ENCODE peak calls at places on chromosome 17, in six cellular contexts. N, K, V, J, X and R are unnamed samples.
A peak's percentile ranks its signal among the peaks of the same experiment; 100 is the strongest.

GRCh38 chr17:37736428-37736827 is 8.4 kb downstream of the HNF1B start:
- DNase-seq in V (no peak), X (no peak), J (no peak), N (no peak), K (no peak), R (no peak)

GRCh38 chr17:10380631-10381408 is 8.0 kb upstream of the MYH13 start:
- DNase-seq in X (peak; percentile 49), J (peak; percentile 40), K (no peak), N (no peak), V (no peak), R (no peak)

GRCh38 chr17:18321309-18321708 is 6.2 kb downstream of the SMCR8 start:
- DNase-seq in K (peak; percentile 36), V (no peak), X (peak; percentile 9), J (peak; percentile 37), N (no peak), R (no peak)

GRCh38 chr17:31549121-31549524 is 157.6 kb downstream of the RAB11FIP4 start:
- DNase-seq in V (peak; percentile 31), J (peak; percentile 51), K (no peak), N (no peak), X (no peak), R (peak; percentile 58)

GRCh38 chr17:17022011-17022800 is 20.1 kb upstream of the MPRIP start:
- DNase-seq in K (no peak), J (no peak), V (no peak), N (no peak), X (no peak), R (no peak)

GRCh38 chr17:68198931-68199836 is 48.7 kb upstream of the AMZ2 start:
- DNase-seq in K (peak; percentile 19), N (peak; percentile 37), J (peak; percentile 26), X (peak; percentile 21), V (no peak), R (no peak)

GRCh38 chr17:8753976-8754440 is 4.3 kb downstream of the SPDYE4 start:
- DNase-seq in V (peak; percentile 34), N (peak; percentile 20), K (peak; percentile 56), J (peak; percentile 59), X (peak; percentile 7), R (no peak)

GRCh38 chr17:73309727-73310555 is 1.9 kb downstream of the CDC42EP4 start:
- DNase-seq in J (peak; percentile 58), X (no peak), V (no peak), N (no peak), K (no peak), R (no peak)

GRCh38 chr17:57776366-57776765 is 31.3 kb upstream of the CCDC182 start:
- DNase-seq in X (no peak), K (no peak), N (no peak), J (no peak), V (no peak), R (no peak)

DNA sequence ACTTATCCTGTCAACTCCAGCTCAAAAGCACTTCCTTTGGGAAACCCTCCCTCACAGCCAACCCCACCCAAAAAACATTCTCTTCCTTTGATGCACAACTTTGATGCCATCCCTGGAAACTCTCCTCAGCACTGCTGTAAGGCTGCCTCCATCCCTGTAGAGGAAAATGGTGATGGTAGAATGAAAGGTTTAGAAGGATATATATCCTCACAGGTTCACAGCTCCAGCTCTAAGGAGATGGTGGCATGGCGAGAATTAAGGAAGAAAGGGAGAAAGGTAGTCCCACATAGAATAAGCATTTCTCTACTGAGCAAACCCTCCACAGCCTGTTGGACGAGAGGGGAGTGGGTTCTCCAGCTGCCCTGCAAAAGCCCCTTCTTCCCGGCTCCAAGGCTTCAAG is 2.2 kb upstream of the DLX4 start:
- DNase-seq in V (no peak), N (no peak), K (no peak), X (no peak), J (no peak), R (no peak)
- TF ChIP-seq EZH2 in V (no peak), N (no peak), K (no peak), X (no peak), J (no peak), R (no peak)

GRCh38 chr17:13359774-13360173 is 242.0 kb downstream of the HS3ST3A1 start:
- DNase-seq in V (no peak), K (peak; percentile 32), N (no peak), J (no peak), X (no peak), R (no peak)
- TF ChIP-seq EZH2 in V (no peak), K (no peak), N (no peak), J (no peak), X (no peak), R (no peak)

GRCh38 chr17:19533718-19534561 is at the start of gene SLC47A1:
- DNase-seq in J (peak; percentile 61), N (peak; percentile 34), K (no peak), X (no peak), V (peak; percentile 58), R (no peak)
- TF ChIP-seq EZH2 in J (peak; percentile 25), N (no peak), K (no peak), X (no peak), V (no peak), R (no peak)

DNA sequence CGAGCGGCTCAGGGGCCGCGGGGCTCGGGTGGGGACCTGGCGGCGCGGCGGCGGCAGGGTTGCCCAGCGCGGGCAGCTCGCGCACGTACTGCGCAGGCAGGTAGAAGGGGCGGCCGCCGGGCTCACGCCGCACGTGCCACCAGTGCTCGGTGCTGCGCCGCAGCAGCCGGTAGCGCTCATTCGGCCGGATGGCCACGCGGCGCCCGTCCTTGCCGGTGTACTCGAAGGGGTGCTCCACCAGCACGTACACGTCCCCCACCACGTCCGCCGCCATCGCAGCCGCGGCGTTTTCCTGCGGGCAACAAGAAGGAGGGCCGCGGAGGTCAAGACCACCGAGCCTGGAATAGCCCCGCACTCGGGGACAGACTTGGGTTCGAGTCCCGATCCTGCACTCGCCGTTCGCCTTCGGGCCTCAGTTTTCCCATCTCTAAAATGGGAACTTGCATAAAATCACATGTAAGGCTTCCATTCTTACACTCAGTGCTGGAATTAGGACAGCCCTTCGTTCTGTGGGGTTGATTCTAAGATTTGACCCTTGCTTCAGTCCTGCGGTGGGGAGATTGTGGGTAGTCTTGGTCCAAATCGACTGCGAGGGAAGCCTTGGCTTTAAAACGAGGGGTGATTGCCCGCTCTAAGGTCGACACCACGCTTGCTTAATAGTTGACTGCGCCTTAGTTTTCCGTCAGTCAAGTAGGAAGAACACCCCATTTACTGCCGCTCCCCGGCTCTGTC is 2.5 kb downstream of the ARHGAP27 start:
- DNase-seq in J (peak; percentile 14), V (no peak), K (no peak), N (no peak), X (no peak), R (no peak)
- TF ChIP-seq EZH2 in J (peak; percentile 77), V (no peak), K (no peak), N (no peak), X (peak; percentile 99), R (no peak)

DNA sequence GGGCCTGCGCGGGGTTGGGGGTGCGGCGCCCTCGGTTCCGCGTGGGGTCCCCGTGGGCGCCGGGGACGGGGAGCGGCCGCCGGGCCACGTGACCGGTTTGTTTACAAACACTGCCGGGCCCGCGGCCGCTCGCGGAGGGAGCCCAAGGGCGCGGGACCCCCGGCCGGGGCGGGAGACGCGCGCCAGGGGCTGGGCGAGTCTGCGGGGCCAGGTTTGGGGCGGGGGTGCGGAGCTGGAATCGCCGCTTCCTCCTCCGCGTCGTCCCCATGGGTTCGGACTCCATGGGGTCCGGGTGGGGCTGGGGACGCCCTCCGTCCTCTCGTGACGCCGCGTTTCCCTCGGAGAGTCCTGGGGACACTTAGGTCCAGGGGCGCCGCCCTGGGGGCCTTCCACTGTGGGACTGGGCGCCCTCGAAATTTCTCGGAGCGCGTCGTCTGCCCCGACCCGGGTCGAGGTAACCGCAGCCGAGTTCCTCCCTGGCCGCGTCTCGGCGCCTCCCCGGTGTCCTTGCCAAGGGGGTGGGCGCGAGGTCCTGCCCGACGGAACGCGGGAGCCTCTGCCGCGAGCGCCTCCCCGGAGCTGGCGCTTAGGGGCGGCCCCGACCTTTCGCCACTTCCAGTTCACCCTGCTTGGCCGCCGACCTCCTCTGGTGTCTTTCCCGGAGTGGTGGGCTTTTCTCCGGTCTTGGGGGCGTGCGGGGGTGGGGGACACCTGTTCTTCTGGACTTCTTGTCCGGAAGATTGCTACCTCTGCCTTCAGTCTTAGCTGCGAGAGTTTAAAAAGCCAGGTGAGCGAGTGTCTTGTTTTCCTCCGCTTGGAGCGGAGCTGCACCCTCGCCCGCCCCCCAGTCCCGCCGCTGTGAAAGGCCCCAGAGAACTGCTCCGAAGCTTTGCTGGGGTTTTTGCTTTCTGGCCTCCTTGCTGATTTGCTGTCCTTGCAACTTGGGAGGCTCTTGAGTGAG is 754 bp downstream of the YPEL2 start:
- DNase-seq in K (no peak), N (peak; percentile 9), V (no peak), J (peak; percentile 70), X (no peak), R (peak; percentile 21)
- TF ChIP-seq EZH2 in K (no peak), N (no peak), V (no peak), J (no peak), X (peak; percentile 24), R (no peak)